ENCODE peak calls at places on chromosome 4, in four cellular contexts. T is amniotic epithelial cell, F is fibroblast of lung, Z is lower leg skin. Y is an unnamed sample.

GRCh38 chr4:612052-612748 is 13.2 kb upstream of the PDE6B start:
- DNase-seq in T (no peak), F (no peak), Z (no peak), Y (no peak)

GRCh38 chr4:45063166-45063565 is 336.8 kb upstream of the GNPDA2 start:
- DNase-seq in T (no peak), F (no peak), Z (no peak), Y (no peak)

GRCh38 chr4:76687730-76688441 is 210.1 kb downstream of the SOWAHB start:
- DNase-seq in T (peak; percentile 55), F (no peak), Z (no peak), Y (no peak)

GRCh38 chr4:56255820-56256219 is 131.5 kb downstream of the AASDH start:
- DNase-seq in T (no peak), F (peak; percentile 4), Z (no peak), Y (no peak)

GRCh38 chr4:173171098-173171497 is 2.5 kb downstream of the GALNT7 start:
- DNase-seq in T (peak; percentile 33), F (peak; percentile 50), Z (no peak), Y (no peak)

GRCh38 chr4:155999743-156000142 is 46.1 kb upstream of the CTSO start:
- DNase-seq in T (peak; percentile 25), F (peak; percentile 3), Z (no peak), Y (no peak)

GRCh38 chr4:181956502-181956901 is 286.7 kb upstream of the TENM3 start:
- DNase-seq in T (no peak), F (no peak), Z (no peak), Y (no peak)

GRCh38 chr4:10164877-10165283 is 48.3 kb upstream of the WDR1 start:
- DNase-seq in T (peak; percentile 12), F (peak; percentile 38), Z (no peak), Y (no peak)

GRCh38 chr4:1502976-1503375 is 96.7 kb upstream of the NKX1-1 start:
- DNase-seq in T (no peak), F (no peak), Z (no peak), Y (no peak)

GRCh38 chr4:103012594-103012993 is 6.9 kb downstream of the SLC9B1 start:
- DNase-seq in T (no peak), F (no peak), Z (no peak), Y (no peak)

GRCh38 chr4:134139188-134139587 is 62.4 kb downstream of the PABPC4L start:
- DNase-seq in T (no peak), F (no peak), Z (no peak), Y (no peak)